ENCODE peak calls at places on chromosomes 1 and 21, in four cellular contexts. W is astrocyte of the spinal cord, A is OCI-LY7, M is body of pancreas. N is an unnamed sample.

GRCh38 chr1:242754061-242754648 is 229.7 kb upstream of the PLD5 start:
- DNase-seq in W (no peak), A (no peak), M (no peak), N (no peak)

GRCh38 chr1:58047265-58047858 is 499.2 kb downstream of the OMA1 start:
- DNase-seq in W (no peak), A (peak), M (peak), N (no peak)

GRCh38 chr1:37616330-37616729 is 18.4 kb downstream of the RSPO1 start:
- DNase-seq in M (no peak), A (no peak), W (no peak), N (no peak)

GRCh38 chr1:206772228-206773002 is at the start of gene IL10:
- DNase-seq in A (no peak), W (no peak), M (no peak), N (no peak)

GRCh38 chr1:193846881-193847280 is 660.5 kb upstream of the B3GALT2 start:
- DNase-seq in M (no peak), A (no peak), W (peak), N (peak)

GRCh38 chr1:72284084-72284397 is 1.7 kb upstream of the NEGR1 start:
- DNase-seq in A (no peak), M (no peak), W (peak), N (peak)

GRCh38 chr1:64894438-64895196 is 71.7 kb downstream of the JAK1 start:
- DNase-seq in A (no peak), W (no peak), M (no peak), N (no peak)

GRCh38 chr1:6734579-6735397 is 33.2 kb upstream of the DNAJC11 start:
- DNase-seq in M (no peak), A (no peak), W (peak), N (peak)

GRCh38 chr1:63663301-63663700 is 70.1 kb downstream of the PGM1 start:
- DNase-seq in A (no peak), W (peak), M (no peak), N (peak)

GRCh38 chr1:48082271-48082925 is 85.2 kb upstream of the TRABD2B start:
- DNase-seq in W (no peak), M (no peak), A (no peak), N (no peak)

GRCh38 chr1:169623132-169623926 is 6.6 kb downstream of the SELP start:
- DNase-seq in A (no peak), W (no peak), M (no peak), N (no peak)

GRCh38 chr1:55441474-55441873 is 226.3 kb upstream of the USP24 start:
- DNase-seq in W (no peak), M (no peak), A (no peak), N (no peak)

GRCh38 chr1:70227439-70227838 is 6.3 kb downstream of the SRSF11 start:
- DNase-seq in M (no peak), W (peak), A (no peak), N (no peak)

GRCh38 chr1:36285450-36286101 is 20.6 kb upstream of the SH3D21 start:
- DNase-seq in W (peak), M (peak), A (peak), N (peak)

GRCh38 chr1:58109646-58110200 is 436.8 kb downstream of the OMA1 start:
- DNase-seq in W (no peak), A (no peak), M (no peak), N (no peak)

GRCh38 chr1:77473690-77474089 is 191.9 kb downstream of the AK5 start:
- DNase-seq in W (peak), A (no peak), M (no peak), N (peak)

GRCh38 chr1:171134194-171134924 is 43.7 kb downstream of the FMO3 start:
- DNase-seq in A (no peak), M (no peak), W (peak), N (peak)

GRCh38 chr1:59432531-59433439 is 135.9 kb downstream of the FGGY start:
- DNase-seq in W (no peak), A (no peak), M (no peak), N (no peak)

GRCh38 chr1:221098462-221099406 is 219.5 kb downstream of the HLX start:
- DNase-seq in W (no peak), A (no peak), M (no peak), N (peak)

DNA sequence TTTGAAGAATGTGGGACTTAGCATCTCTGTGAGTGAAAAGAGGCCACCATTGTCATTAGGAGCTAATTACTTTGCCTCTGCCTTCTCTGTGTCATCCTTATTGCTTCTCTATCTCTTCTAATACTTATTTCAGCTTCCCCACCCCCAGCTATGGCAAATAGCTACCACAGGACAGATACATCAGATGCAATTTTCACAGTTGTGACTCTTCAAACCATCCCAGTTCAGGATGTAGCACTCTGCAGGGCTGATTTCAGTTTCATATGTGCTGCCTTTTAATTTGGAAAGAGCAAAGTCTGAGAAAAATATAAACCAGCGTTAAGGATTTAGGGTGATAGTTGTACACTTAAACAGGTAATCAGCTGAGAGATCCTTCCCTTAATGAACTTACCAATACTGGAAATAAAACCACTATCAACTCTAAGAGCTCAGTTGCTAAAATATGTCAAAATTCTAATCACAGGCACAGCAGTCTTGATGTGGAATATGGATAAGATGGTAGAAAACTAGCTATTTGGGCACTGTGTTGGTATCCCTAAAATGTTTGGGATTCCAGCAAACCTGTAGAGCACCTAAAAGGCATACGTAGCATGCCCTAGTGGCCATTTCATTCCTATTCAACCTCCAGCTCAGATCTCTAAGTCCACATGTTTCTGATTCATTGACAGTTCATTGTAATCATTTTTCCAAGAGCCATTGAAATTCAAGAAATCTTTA is 148.4 kb downstream of the SYT2 start:
- DNase-seq in W (no peak), A (no peak), M (no peak), N (no peak)
- TF ChIP-seq CTCF in W (peak), A (no peak), M (no peak), N (peak)

DNA sequence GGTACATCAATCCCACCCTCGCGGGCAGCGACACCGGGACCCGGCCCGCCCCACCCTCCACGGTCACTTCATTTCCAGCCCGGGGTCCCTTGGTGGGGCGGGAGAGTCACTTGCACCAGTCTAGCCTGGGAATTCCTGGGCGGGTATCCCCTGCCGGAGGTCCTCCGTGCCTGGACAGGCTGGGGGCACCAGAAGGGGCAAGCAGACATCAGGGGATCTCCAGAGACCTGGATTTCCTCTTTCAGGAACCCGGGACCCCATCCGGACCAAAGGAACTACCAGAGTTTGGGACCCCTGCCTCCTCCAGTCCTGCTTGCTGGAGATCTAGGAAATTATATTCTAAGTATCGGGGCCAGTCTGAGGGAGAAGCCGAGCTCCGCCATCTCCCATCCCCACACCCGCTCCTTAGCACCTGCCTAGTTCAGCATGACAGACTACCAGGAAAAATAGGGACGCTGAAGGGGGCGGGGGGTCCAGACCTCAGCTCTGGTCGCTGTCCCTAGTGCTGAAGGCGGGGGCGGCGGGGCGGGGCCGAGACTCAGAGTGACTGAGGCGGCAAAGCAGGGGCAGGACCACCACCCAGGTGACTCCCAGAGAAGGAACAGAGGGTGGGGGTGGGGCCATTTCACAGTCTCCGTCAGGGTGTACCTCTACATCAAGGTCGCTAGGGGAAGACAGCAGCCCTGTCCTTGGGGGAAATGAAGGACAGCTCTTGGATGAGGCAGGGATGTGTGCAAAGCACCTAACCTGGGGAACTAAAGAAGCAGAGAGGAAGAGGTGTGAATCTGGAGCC is 829 bp downstream of the HCN3 start:
- DNase-seq in W (peak), A (peak), M (peak), N (no peak)
- TF ChIP-seq CTCF in W (peak), A (peak), M (no peak), N (peak)

DNA sequence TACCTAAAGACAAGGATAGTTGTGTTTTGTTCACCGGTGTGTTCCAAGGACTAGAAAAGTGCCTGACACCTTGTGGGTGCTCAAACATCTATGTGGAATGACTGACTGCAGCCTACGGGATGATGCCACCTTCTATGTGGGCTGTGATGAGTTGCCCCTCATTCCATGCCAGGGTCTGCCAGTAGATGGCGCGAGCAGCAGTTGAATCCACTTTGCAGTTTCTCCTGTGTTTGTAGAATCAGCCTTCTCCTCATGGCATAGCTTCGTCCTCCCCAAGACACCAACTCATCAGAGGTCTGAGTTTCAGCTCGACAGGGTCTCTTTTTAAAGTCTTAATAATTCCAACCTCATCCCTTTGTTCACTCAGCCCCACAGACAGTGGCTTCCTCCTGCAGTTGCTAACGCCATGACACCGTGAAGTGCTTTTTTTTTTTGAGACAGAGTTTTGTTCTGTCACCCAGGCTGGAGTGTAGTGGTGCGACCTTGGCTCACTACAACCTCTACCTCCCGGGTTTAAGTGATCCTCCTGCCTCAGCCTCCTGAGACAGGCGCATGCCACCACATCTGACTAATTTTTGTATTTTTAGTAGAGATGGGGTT is 133.7 kb downstream of the CAPN8 start:
- DNase-seq in M (peak), W (peak), A (peak), N (peak)
- TF ChIP-seq CTCF in M (peak), W (peak), A (peak), N (peak)

DNA sequence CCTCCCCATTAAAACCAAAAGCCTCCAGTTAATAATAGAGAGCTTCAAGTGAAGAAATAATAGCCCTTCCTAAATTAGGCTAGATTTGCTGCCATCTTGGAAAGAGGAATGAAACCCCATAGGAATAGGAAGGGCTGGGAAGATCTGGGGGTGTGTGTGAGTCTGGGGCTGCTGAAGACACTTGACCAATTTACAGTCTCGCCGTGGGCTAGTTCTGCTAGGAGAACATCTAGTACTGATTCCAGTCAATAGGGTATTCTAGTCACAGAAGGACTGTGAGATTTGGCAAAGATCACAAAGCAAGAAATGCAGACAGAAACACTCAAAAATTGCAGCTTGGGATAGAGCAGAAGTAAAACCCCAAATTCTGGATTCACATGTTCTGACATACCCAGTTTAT is 32.3 kb upstream of the PTGFRN start:
- DNase-seq in M (no peak), W (no peak), A (no peak), N (no peak)
- TF ChIP-seq CTCF in M (no peak), W (no peak), A (no peak), N (no peak)

GRCh38 chr1:245500546-245500945 is 345.8 kb downstream of the KIF26B start:
- DNase-seq in W (peak), A (no peak), M (no peak), N (peak)
- TF ChIP-seq CTCF in W (no peak), A (no peak), M (no peak), N (peak)

GRCh38 chr1:8831329-8831728 is 13.9 kb upstream of the RERE start:
- DNase-seq in M (no peak), A (no peak), W (no peak), N (no peak)
- TF ChIP-seq CTCF in M (no peak), A (peak), W (peak), N (peak)

GRCh38 chr21:46153259-46154154 is 1.9 kb downstream of the FTCD start:
- DNase-seq in W (no peak), M (peak), A (peak), N (peak)
- TF ChIP-seq CTCF in W (peak), M (peak), A (peak), N (peak)

DNA sequence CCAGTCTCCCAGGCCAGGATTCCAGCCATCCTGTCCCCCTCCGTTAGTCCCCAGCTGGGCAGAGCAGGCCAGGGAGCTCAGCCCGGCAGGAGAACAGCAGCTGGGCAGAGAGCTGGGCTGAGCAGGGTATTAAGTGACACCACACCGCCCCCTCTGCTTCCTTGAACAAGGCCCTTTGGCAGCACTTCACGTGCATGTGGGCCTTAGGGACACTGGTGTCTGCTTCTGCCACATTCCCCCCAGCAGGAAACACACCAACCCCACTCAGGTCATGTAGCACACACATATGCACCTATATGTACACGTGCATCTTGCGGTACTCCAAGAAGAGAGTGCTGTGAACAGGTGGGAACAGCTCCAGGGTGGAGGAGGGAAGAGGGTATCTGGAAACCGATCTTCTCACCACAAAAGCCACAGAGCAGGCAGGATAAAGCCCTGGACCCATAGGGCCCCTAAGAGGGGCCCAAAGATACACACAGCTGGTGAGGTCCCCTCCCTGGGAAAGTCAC is 4.6 kb downstream of the EPHA2 start:
- DNase-seq in A (peak), W (peak), M (no peak), N (no peak)
- TF ChIP-seq CTCF in A (no peak), W (no peak), M (no peak), N (peak)

GRCh38 chr1:7961199-7962010 is at the start of gene PARK7:
- DNase-seq in M (peak), A (peak), W (peak), N (peak)

GRCh38 chr1:7962011-7962335 is 462 bp downstream of the PARK7 start:
- DNase-seq in W (no peak), M (no peak), A (no peak), N (no peak)

GRCh38 chr1:7962636-7963377 is 1.3 kb downstream of the PARK7 start:
- DNase-seq in W (no peak), M (no peak), A (no peak), N (no peak)

GRCh38 chr1:7960165-7960564 is 1.3 kb upstream of the PARK7 start:
- DNase-seq in W (no peak), M (no peak), A (no peak), N (no peak)

GRCh38 chr1:7960867-7961198 is 678 bp upstream of the PARK7 start:
- DNase-seq in A (no peak), M (no peak), W (no peak), N (no peak)
- TF ChIP-seq CTCF in A (no peak), M (no peak), W (no peak), N (no peak)

N was measured in HFFc6.